ENCODE peak calls at places on chromosomes 2 and 18, in six cellular contexts. Z, K, U, N, J and R are unnamed samples.

GRCh38 chr2:740446-741293 is 63.5 kb upstream of the TMEM18 start:
- DNase-seq in Z (peak; percentile 66), K (peak; percentile 88), U (no peak), N (peak; percentile 96), J (no peak), R (no peak)

GRCh38 chr2:222561817-222562424 is 94.0 kb downstream of the FARSB start:
- DNase-seq in Z (no peak), K (peak; percentile 46), U (no peak), N (peak; percentile 57), J (no peak), R (no peak)

GRCh38 chr18:45506951-45507350 is 108.3 kb upstream of the SLC14A2 start:
- DNase-seq in Z (no peak), K (no peak), U (no peak), N (no peak), J (no peak), R (no peak)

GRCh38 chr18:13418013-13418710 is 199.6 kb downstream of the LDLRAD4 start:
- DNase-seq in Z (no peak), K (peak; percentile 67), U (no peak), N (no peak), J (no peak), R (no peak)

GRCh38 chr18:22463076-22463475 is 45.4 kb upstream of the CTAGE1 start:
- DNase-seq in Z (no peak), K (no peak), U (no peak), N (no peak), J (no peak), R (no peak)

GRCh38 chr2:109258376-109258775 is 129.4 kb downstream of the SH3RF3 start:
- DNase-seq in Z (no peak), K (no peak), U (no peak), N (no peak), J (no peak), R (no peak)

GRCh38 chr2:11872247-11872947 is 126.0 kb downstream of the LPIN1 start:
- DNase-seq in Z (no peak), K (peak; percentile 1), U (no peak), N (no peak), J (no peak), R (no peak)

GRCh38 chr2:1730047-1730937 is 14.0 kb downstream of the PXDN start:
- DNase-seq in Z (no peak), K (no peak), U (no peak), N (peak; percentile 22), J (no peak), R (no peak)

GRCh38 chr2:209191139-209191538 is 232.7 kb upstream of the MAP2 start:
- DNase-seq in Z (no peak), K (peak; percentile 44), U (no peak), N (no peak), J (no peak), R (no peak)

GRCh38 chr18:9029131-9029530 is 73.4 kb upstream of the NDUFV2 start:
- DNase-seq in Z (no peak), K (no peak), U (no peak), N (no peak), J (no peak), R (no peak)

GRCh38 chr2:133312335-133312734 is 255.9 kb downstream of the NCKAP5 start:
- DNase-seq in Z (no peak), K (no peak), U (no peak), N (no peak), J (no peak), R (no peak)

GRCh38 chr2:226738821-226739507 is 60.7 kb downstream of the IRS1 start:
- DNase-seq in Z (no peak), K (peak; percentile 5), U (no peak), N (no peak), J (no peak), R (no peak)

GRCh38 chr2:109218792-109219126 is 89.8 kb downstream of the SH3RF3 start:
- DNase-seq in Z (no peak), K (no peak), U (no peak), N (no peak), J (no peak), R (no peak)

GRCh38 chr2:187333804-187334203 is 114.2 kb downstream of the CALCRL start:
- DNase-seq in Z (no peak), K (no peak), U (no peak), N (no peak), J (no peak), R (no peak)

GRCh38 chr2:127637725-127638252 is 8.2 kb upstream of the GPR17 start:
- DNase-seq in Z (no peak), K (peak; percentile 63), U (no peak), N (no peak), J (no peak), R (no peak)

GRCh38 chr2:98484652-98485452 is 40.2 kb downstream of the INPP4A start:
- DNase-seq in Z (no peak), K (no peak), U (no peak), N (no peak), J (no peak), R (no peak)